ENCODE peak calls at places on chromosomes 13 and 19, in eight cellular contexts. G, T, Q, H, B, Y, D and W are unnamed samples.
A peak's percentile ranks its signal among the peaks of the same experiment; 100 is the strongest.

GRCh38 chr19:17902701-17903100 is 30.1 kb upstream of the CCDC124 start:
- DNase-seq in G (no peak), T (no peak), Q (peak; percentile 39), H (no peak), B (no peak), Y (peak; percentile 41), D (no peak), W (peak; percentile 4)

GRCh38 chr13:90365130-90365529 is 982.4 kb upstream of the MIR17HG start:
- DNase-seq in G (no peak), T (no peak), Q (peak; percentile 16), H (no peak), B (no peak), Y (peak; percentile 29), D (no peak), W (peak; percentile 12)

GRCh38 chr19:16324384-16325160 is at the start of gene KLF2:
- DNase-seq in G (peak; percentile 97), T (peak; percentile 93), Q (peak; percentile 94), H (peak; percentile 62), B (peak; percentile 95), Y (peak; percentile 86), D (peak; percentile 81), W (peak; percentile 23)

GRCh38 chr19:38564981-38565685 is 52.6 kb downstream of the MAP4K1 start:
- DNase-seq in G (no peak), T (no peak), Q (no peak), H (no peak), B (no peak), Y (no peak), D (no peak), W (no peak)

GRCh38 chr13:106407338-106407737 is 128.1 kb downstream of the EFNB2 start:
- DNase-seq in G (no peak), T (no peak), Q (peak; percentile 32), H (no peak), B (no peak), Y (no peak), D (no peak), W (peak; percentile 12)

GRCh38 chr19:3982701-3983541 is 2.3 kb downstream of the EEF2 start:
- DNase-seq in G (no peak), T (no peak), Q (peak; percentile 39), H (no peak), B (peak; percentile 45), Y (peak; percentile 48), D (no peak), W (peak; percentile 43)

GRCh38 chr13:49502954-49503353 is 7.2 kb downstream of the PHF11 start:
- DNase-seq in G (no peak), T (no peak), Q (no peak), H (no peak), B (no peak), Y (peak; percentile 82), D (no peak), W (no peak)

GRCh38 chr19:7492142-7493055 is 3.6 kb upstream of the PEX11G start:
- DNase-seq in G (no peak), T (no peak), Q (no peak), H (no peak), B (no peak), Y (peak; percentile 71), D (no peak), W (no peak)

GRCh38 chr19:14370169-14370998 is 10.9 kb upstream of the ADGRE5 start:
- DNase-seq in G (no peak), T (no peak), Q (no peak), H (no peak), B (no peak), Y (no peak), D (no peak), W (no peak)

GRCh38 chr19:40348961-40349507 is 539 bp downstream of the PLD3 start:
- DNase-seq in G (no peak), T (no peak), Q (peak; percentile 54), H (peak; percentile 64), B (no peak), Y (peak; percentile 28), D (no peak), W (peak; percentile 59)

GRCh38 chr13:96822900-96823299 is 171.4 kb downstream of the OXGR1 start:
- DNase-seq in G (no peak), T (peak; percentile 44), Q (no peak), H (peak; percentile 38), B (no peak), Y (peak; percentile 72), D (no peak), W (no peak)

GRCh38 chr19:12779162-12779993 is 4.0 kb upstream of the HOOK2 start:
- DNase-seq in G (peak; percentile 64), T (peak; percentile 54), Q (peak; percentile 95), H (no peak), B (peak; percentile 83), Y (peak; percentile 71), D (no peak), W (peak; percentile 64)

GRCh38 chr19:35261356-35262100 is 7.2 kb upstream of the USF2 start:
- DNase-seq in G (no peak), T (no peak), Q (no peak), H (no peak), B (no peak), Y (no peak), D (no peak), W (no peak)

GRCh38 chr19:13055213-13056051 is 47.2 kb downstream of the LYL1 start:
- DNase-seq in G (peak; percentile 80), T (no peak), Q (peak; percentile 99), H (no peak), B (peak; percentile 93), Y (peak; percentile 84), D (peak; percentile 85), W (peak; percentile 30)

GRCh38 chr13:39016789-39017188 is 21.1 kb downstream of the PROSER1 start:
- DNase-seq in G (no peak), T (no peak), Q (peak; percentile 36), H (peak; percentile 18), B (no peak), Y (no peak), D (no peak), W (peak; percentile 53)

GRCh38 chr13:87999141-87999765 is 328.1 kb downstream of the SLITRK5 start:
- DNase-seq in G (no peak), T (no peak), Q (peak; percentile 63), H (no peak), B (no peak), Y (peak; percentile 65), D (no peak), W (peak; percentile 97)

GRCh38 chr13:50484472-50485113 is 358.9 kb downstream of the DLEU7 start:
- DNase-seq in G (no peak), T (no peak), Q (no peak), H (no peak), B (no peak), Y (no peak), D (no peak), W (no peak)

GRCh38 chr19:10279737-10280442 is 6.9 kb upstream of the ICAM4 start:
- DNase-seq in G (no peak), T (no peak), Q (no peak), H (no peak), B (no peak), Y (no peak), D (no peak), W (no peak)

GRCh38 chr19:55447421-55448174 is 4.5 kb upstream of the SHISA7 start:
- DNase-seq in G (no peak), T (no peak), Q (peak; percentile 9), H (peak; percentile 90), B (no peak), Y (no peak), D (peak; percentile 34), W (no peak)